ENCODE peak calls at places on chromosomes 16 and 17, in nine cellular contexts. O, T, S, R, E, N, F, G and D are unnamed samples.

GRCh38 chr17:15464211-15464610 is 3.2 kb downstream of the CDRT4 start:
- DNase-seq in N (no peak), E (no peak), S (no peak), R (no peak), T (no peak), F (no peak), G (no peak), O (no peak), D (no peak)

GRCh38 chr17:6701719-6702118 is 11.4 kb downstream of the SLC13A5 start:
- DNase-seq in F (peak), O (no peak), T (no peak), N (peak), G (no peak), R (no peak), E (peak), S (peak), D (peak)

GRCh38 chr17:60916043-60916442 is 238.4 kb downstream of the BCAS3 start:
- DNase-seq in F (no peak), S (no peak), O (no peak), N (no peak), E (no peak), R (no peak), T (no peak), G (no peak), D (no peak)

GRCh38 chr17:73592531-73592961 is 51.7 kb downstream of the SDK2 start:
- DNase-seq in E (no peak), T (no peak), F (no peak), R (no peak), S (no peak), G (no peak), N (no peak), O (no peak), D (no peak)

GRCh38 chr17:38868095-38868967 is 1.5 kb upstream of the LASP1 start:
- DNase-seq in R (no peak), S (peak), O (no peak), E (peak), G (no peak), T (peak), N (peak), F (peak), D (peak)

GRCh38 chr16:47051031-47051430 is 77.6 kb upstream of the DNAJA2 start:
- DNase-seq in O (no peak), G (no peak), F (no peak), R (no peak), E (no peak), S (no peak), T (no peak), N (no peak), D (no peak)

GRCh38 chr16:53123753-53124152 is 69.0 kb downstream of the CHD9 start:
- DNase-seq in S (no peak), F (no peak), R (no peak), T (no peak), O (no peak), N (peak), G (no peak), E (peak), D (peak)

GRCh38 chr17:17853811-17854527 is 17.2 kb upstream of the SREBF1 start:
- DNase-seq in O (no peak), E (no peak), S (no peak), N (no peak), G (no peak), T (no peak), R (no peak), F (no peak), D (no peak)

GRCh38 chr17:17681187-17681743 is at the start of gene RAI1:
- DNase-seq in E (peak), G (peak), O (peak), S (peak), T (peak), N (peak), R (no peak), F (peak), D (peak)

GRCh38 chr16:14168146-14168545 is 97.0 kb downstream of the MRTFB start:
- DNase-seq in T (no peak), N (no peak), E (peak), R (no peak), F (no peak), S (no peak), O (no peak), G (no peak), D (peak)

GRCh38 chr16:3190949-3191353 is 2.9 kb downstream of the OR1F1 start:
- DNase-seq in S (no peak), R (no peak), T (no peak), G (no peak), N (no peak), E (peak), F (no peak), O (no peak), D (no peak)

GRCh38 chr17:76266244-76266938 is 1.2 kb downstream of the UBALD2 start:
- DNase-seq in N (peak), T (no peak), F (peak), S (peak), G (no peak), O (no peak), E (peak), R (no peak), D (peak)

GRCh38 chr17:19331134-19331533 is 31.4 kb downstream of the B9D1 start:
- DNase-seq in R (no peak), F (no peak), G (no peak), O (peak), N (peak), T (no peak), E (peak), S (no peak), D (peak)

GRCh38 chr16:66427036-66427446 is at the start of gene BEAN1:
- DNase-seq in N (no peak), O (no peak), F (no peak), G (no peak), R (no peak), E (no peak), T (peak), S (peak), D (no peak)

GRCh38 chr17:64297467-64298088 is 34.5 kb upstream of the TEX2 start:
- DNase-seq in T (no peak), O (no peak), F (no peak), E (no peak), N (no peak), S (no peak), R (no peak), G (no peak), D (no peak)

GRCh38 chr16:68499011-68499410 is 40.1 kb upstream of the ZFP90 start:
- DNase-seq in R (no peak), T (no peak), F (no peak), O (no peak), G (no peak), N (no peak), S (no peak), E (no peak), D (peak)

GRCh38 chr16:88896238-88897065 is 30.0 kb upstream of the PABPN1L start:
- DNase-seq in N (no peak), E (no peak), O (no peak), F (no peak), R (no peak), G (no peak), S (no peak), T (no peak), D (no peak)

GRCh38 chr17:69607162-69607834 is 192.8 kb downstream of the MAP2K6 start:
- DNase-seq in T (peak), R (peak), E (peak), S (peak), G (peak), N (peak), O (peak), F (peak), D (peak)

GRCh38 chr17:19805006-19805405 is 56.9 kb upstream of the ALDH3A1 start:
- DNase-seq in N (peak), F (no peak), E (peak), R (no peak), G (no peak), T (no peak), S (no peak), O (peak), D (peak)

GRCh38 chr16:24748242-24748641 is 18.8 kb downstream of the TNRC6A start:
- DNase-seq in T (no peak), E (peak), S (peak), R (peak), N (peak), G (peak), F (no peak), O (peak), D (peak)

GRCh38 chr16:89270666-89271345 is 53.3 kb downstream of the ZNF778 start:
- DNase-seq in T (no peak), S (no peak), F (no peak), R (no peak), N (no peak), O (no peak), E (no peak), G (no peak), D (no peak)

GRCh38 chr16:85912271-85912974 is 13.5 kb downstream of the IRF8 start:
- DNase-seq in O (peak), T (no peak), G (peak), F (no peak), S (peak), N (peak), R (no peak), E (peak), D (peak)

GRCh38 chr17:44928950-44929720 is 13.8 kb upstream of the GFAP start:
- DNase-seq in F (no peak), E (no peak), R (no peak), T (peak), N (no peak), O (no peak), S (no peak), G (no peak), D (no peak)

GRCh38 chr17:43383826-43384475 is 14.8 kb upstream of the ARL4D start:
- DNase-seq in R (no peak), E (no peak), O (no peak), G (no peak), T (no peak), F (no peak), S (no peak), N (no peak), D (no peak)

GRCh38 chr17:80473701-80474100 is 2.7 kb downstream of the NPTX1 start:
- DNase-seq in G (no peak), F (no peak), E (no peak), S (no peak), N (no peak), R (no peak), O (no peak), T (no peak), D (no peak)
- H3K4me3 ChIP-seq in G (no peak), F (no peak), E (no peak), S (no peak), N (no peak), R (no peak), O (no peak), T (no peak), D (no peak)

GRCh38 chr17:40561871-40562611 is 3.2 kb downstream of the CCR7 start:
- DNase-seq in T (no peak), S (no peak), G (no peak), R (no peak), N (no peak), E (no peak), F (peak), O (no peak), D (no peak)
- TF ChIP-seq CTCF in T (no peak), S (no peak), G (no peak), R (no peak), N (peak), E (peak), F (peak), O (peak), D (peak)

GRCh38 chr17:8384801-8385335 is 1.9 kb upstream of the RPL26 start:
- DNase-seq in E (peak), T (no peak), F (no peak), N (peak), R (peak), G (no peak), O (peak), S (no peak), D (peak)
- H3K4me3 ChIP-seq in E (no peak), T (no peak), F (peak), N (no peak), R (peak), G (no peak), O (peak), S (no peak), D (no peak)

GRCh38 chr17:48604770-48605329 is at the start of gene HOXB6:
- DNase-seq in F (no peak), O (no peak), G (no peak), R (no peak), T (no peak), E (no peak), N (peak), S (no peak), D (no peak)

GRCh38 chr17:48605409-48605864 is 651 bp upstream of the HOXB6 start:
- DNase-seq in O (no peak), F (no peak), T (no peak), E (no peak), N (no peak), G (no peak), S (no peak), R (no peak), D (no peak)

GRCh38 chr17:48601528-48602430 is 3.0 kb downstream of the HOXB6 start:
- DNase-seq in G (no peak), N (no peak), R (no peak), T (no peak), E (no peak), S (no peak), F (no peak), O (no peak), D (no peak)

GRCh38 chr17:48605991-48606891 is 1.5 kb upstream of the HOXB6 start:
- DNase-seq in O (no peak), G (no peak), F (no peak), S (no peak), R (no peak), E (no peak), N (no peak), T (no peak), D (no peak)

GRCh38 chr17:48603959-48604769 is 622 bp downstream of the HOXB6 start:
- DNase-seq in N (peak), E (no peak), O (no peak), T (no peak), F (no peak), R (no peak), G (no peak), S (no peak), D (no peak)
- TF ChIP-seq CTCF in N (peak), E (no peak), O (no peak), T (no peak), F (no peak), R (no peak), G (no peak), S (no peak), D (no peak)

GRCh38 chr16:11796227-11797165 is 562 bp downstream of the ZC3H7A start:
- DNase-seq in R (no peak), F (peak), G (peak), T (peak), S (peak), N (peak), E (peak), O (no peak), D (no peak)

GRCh38 chr16:11794447-11794846 is 2.6 kb downstream of the ZC3H7A start:
- DNase-seq in F (no peak), N (no peak), E (no peak), T (no peak), R (no peak), G (no peak), O (no peak), S (no peak), D (no peak)

GRCh38 chr16:11793840-11794239 is 3.2 kb downstream of the ZC3H7A start:
- DNase-seq in O (no peak), S (no peak), G (no peak), R (no peak), F (no peak), T (no peak), E (peak), N (no peak), D (no peak)

GRCh38 chr16:11795887-11796226 is 1.2 kb downstream of the ZC3H7A start:
- DNase-seq in R (no peak), S (no peak), N (no peak), T (no peak), E (no peak), O (no peak), F (no peak), G (no peak), D (no peak)

GRCh38 chr16:11794991-11795886 is 1.8 kb downstream of the ZC3H7A start:
- DNase-seq in F (no peak), S (no peak), T (no peak), R (no peak), G (no peak), E (no peak), O (no peak), N (peak), D (no peak)
- H3K4me3 ChIP-seq in F (peak), S (no peak), T (peak), R (peak), G (no peak), E (peak), O (peak), N (peak), D (peak)

DNA sequence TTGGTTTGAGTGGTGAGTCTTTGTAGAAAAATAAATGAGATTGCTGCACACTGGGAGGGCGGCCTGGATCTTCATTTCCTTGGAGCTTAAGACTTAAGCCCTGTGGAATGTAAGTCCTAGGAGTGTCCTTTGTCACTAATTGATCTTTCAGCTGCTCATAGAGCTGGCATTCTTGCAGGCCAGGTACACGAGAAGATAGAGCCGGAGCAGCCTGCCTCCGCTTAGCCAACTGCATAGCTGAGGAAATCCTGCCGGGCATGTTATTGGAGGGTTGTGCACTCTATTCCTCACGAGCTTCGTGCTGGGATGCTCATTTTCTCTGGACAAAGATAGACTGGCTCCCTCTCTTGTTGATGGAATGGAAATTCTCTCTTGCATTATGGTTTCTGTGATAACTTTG is 76.8 kb downstream of the RPA1 start:
- DNase-seq in R (no peak), O (no peak), G (no peak), S (no peak), E (peak), T (no peak), N (no peak), F (no peak), D (no peak)
- TF ChIP-seq CTCF in R (no peak), O (no peak), G (no peak), S (no peak), E (no peak), T (no peak), N (no peak), F (no peak), D (no peak)

GRCh38 chr16:55051571-55051970 is 120.9 kb downstream of the IRX5 start:
- DNase-seq in G (no peak), E (no peak), O (no peak), T (no peak), F (no peak), N (no peak), R (no peak), S (no peak), D (no peak)
- H3K4me3 ChIP-seq in G (no peak), E (no peak), O (no peak), T (no peak), F (no peak), N (no peak), R (no peak), S (no peak), D (no peak)

GRCh38 chr16:2079991-2080390 is 32.2 kb downstream of the TSC2 start:
- DNase-seq in N (no peak), T (no peak), O (no peak), E (no peak), G (no peak), S (no peak), F (no peak), R (no peak), D (no peak)
- TF ChIP-seq CTCF in N (no peak), T (no peak), O (no peak), E (no peak), G (no peak), S (no peak), F (no peak), R (no peak), D (no peak)

DNA sequence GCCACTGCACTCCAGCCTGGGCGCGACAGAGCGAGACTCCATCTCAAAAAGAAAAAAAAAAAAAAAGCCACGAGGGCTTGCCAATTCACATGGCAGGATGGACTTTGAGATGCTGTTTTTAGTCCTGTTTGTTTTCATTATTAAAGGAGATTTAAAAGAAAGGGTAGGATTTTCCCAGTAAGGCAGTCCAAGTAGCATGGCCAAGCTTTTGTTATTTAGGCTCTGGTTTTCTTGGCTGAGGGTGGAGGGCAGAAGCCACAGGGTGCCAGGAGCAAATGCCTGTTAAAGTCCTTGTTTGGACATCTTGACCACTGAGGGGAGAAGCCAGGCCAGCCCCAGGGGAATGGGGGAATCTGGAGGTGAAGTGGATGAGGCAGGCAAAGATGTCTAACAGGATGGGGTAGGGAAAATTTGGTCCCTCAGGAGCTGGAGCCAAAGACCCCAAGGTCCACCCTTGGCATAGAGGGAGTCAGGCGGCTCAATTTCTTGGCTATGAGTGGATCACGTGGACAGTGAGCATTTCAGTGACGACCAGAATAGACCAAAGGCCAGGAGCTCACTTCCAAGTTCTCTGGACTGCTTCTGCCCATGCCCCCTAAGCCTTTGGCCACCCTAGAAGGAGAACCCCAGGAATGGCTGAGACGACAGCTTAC is 20.8 kb upstream of the PLLP start:
- DNase-seq in E (peak), O (no peak), G (no peak), R (no peak), N (no peak), F (no peak), T (no peak), S (no peak), D (no peak)
- H3K4me3 ChIP-seq in E (no peak), O (no peak), G (no peak), R (no peak), N (no peak), F (no peak), T (no peak), S (no peak), D (no peak)

DNA sequence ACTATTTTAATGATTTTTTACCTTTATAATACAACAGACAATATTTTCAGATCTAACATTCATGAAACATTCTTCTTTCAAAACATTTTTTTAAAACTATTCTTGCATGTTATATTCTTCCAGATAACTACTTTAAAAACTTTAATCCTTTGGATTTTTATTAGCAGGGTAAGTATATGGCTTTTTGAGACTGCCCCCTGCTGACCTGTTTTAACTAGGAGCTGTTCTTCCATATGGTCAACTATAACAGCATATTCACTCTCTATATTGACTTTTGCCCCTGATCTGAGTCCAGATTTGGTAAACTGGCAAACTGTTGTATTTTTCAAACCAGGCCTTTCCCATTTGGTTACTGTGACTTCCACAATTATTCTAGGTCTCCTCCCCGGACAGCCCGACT is 16.5 kb downstream of the ZNF18 start:
- DNase-seq in E (peak), O (no peak), T (no peak), S (no peak), G (no peak), N (peak), R (no peak), F (no peak), D (peak)
- TF ChIP-seq CTCF in E (peak), O (peak), T (peak), S (no peak), G (no peak), N (peak), R (peak), F (peak), D (peak)